ENCODE peak calls at places on chromosomes 3 and 15, in ten cellular contexts. Y, O, X, Q, L, W, V, B, N and C are unnamed samples.

GRCh38 chr15:74867562-74868458 is 5.4 kb downstream of the SCAMP2 start:
- DNase-seq in Q (no peak), W (no peak), X (no peak), V (no peak), L (no peak), Y (no peak), N (no peak), O (no peak), B (no peak), C (no peak)

GRCh38 chr15:99438691-99439523 is 126.9 kb upstream of the MEF2A start:
- DNase-seq in B (no peak), Q (no peak), V (peak), W (peak), O (no peak), N (no peak), X (no peak), L (peak), Y (no peak), C (peak)

GRCh38 chr15:44710236-44711088 is 661 bp downstream of the PATL2 start:
- DNase-seq in B (peak), Q (no peak), L (no peak), Y (no peak), W (no peak), N (no peak), V (no peak), X (no peak), O (peak), C (no peak)

GRCh38 chr3:194711913-194712312 is 26.2 kb downstream of the FAM43A start:
- DNase-seq in N (no peak), X (peak), L (no peak), V (peak), W (no peak), Q (peak), Y (peak), B (peak), O (no peak), C (no peak)

GRCh38 chr15:100859970-100860828 is 19.4 kb upstream of the ALDH1A3 start:
- DNase-seq in N (no peak), B (no peak), Y (no peak), X (no peak), W (no peak), V (no peak), Q (no peak), L (no peak), O (no peak), C (no peak)

GRCh38 chr15:40766906-40767837 is 2.6 kb upstream of the C15orf62 start:
- DNase-seq in Y (no peak), L (no peak), W (no peak), O (no peak), V (no peak), X (no peak), N (no peak), B (peak), Q (no peak), C (no peak)

GRCh38 chr15:89068325-89068784 is 19.9 kb upstream of the ABHD2 start:
- DNase-seq in Y (peak), O (no peak), L (peak), X (peak), B (peak), Q (no peak), V (no peak), W (peak), N (no peak), C (no peak)

GRCh38 chr3:138097192-138097829 is 18.1 kb downstream of the DZIP1L start:
- DNase-seq in V (no peak), W (no peak), O (no peak), X (no peak), N (peak), Y (no peak), B (no peak), L (no peak), Q (no peak), C (peak)

GRCh38 chr3:31848921-31849320 is 132.1 kb downstream of the OSBPL10 start:
- DNase-seq in X (no peak), V (no peak), W (no peak), Q (peak), L (no peak), O (no peak), N (no peak), B (no peak), Y (no peak), C (no peak)

GRCh38 chr3:72938471-72939265 is 50.8 kb downstream of the GXYLT2 start:
- DNase-seq in B (peak), Q (peak), W (peak), Y (peak), V (peak), N (peak), X (peak), O (peak), L (peak), C (no peak)

GRCh38 chr3:27079427-27080105 is 289.6 kb downstream of the NEK10 start:
- DNase-seq in O (no peak), V (no peak), Q (no peak), B (peak), X (no peak), Y (no peak), W (no peak), L (no peak), N (no peak), C (no peak)

GRCh38 chr15:73240864-73241499 is 127.8 kb downstream of the HCN4 start:
- DNase-seq in B (peak), O (peak), X (no peak), Q (peak), N (peak), Y (no peak), W (peak), V (peak), L (peak), C (peak)

GRCh38 chr3:63654246-63654645 is 1.8 kb downstream of the SNTN start:
- DNase-seq in N (no peak), X (no peak), L (no peak), W (no peak), O (no peak), Y (no peak), B (peak), Q (no peak), V (no peak), C (no peak)

GRCh38 chr15:72078887-72079286 is 39.1 kb downstream of the MYO9A start:
- DNase-seq in O (peak), L (no peak), Y (no peak), B (no peak), N (no peak), X (no peak), V (no peak), W (no peak), Q (no peak), C (no peak)

GRCh38 chr15:74432968-74433591 is 678 bp downstream of the SEMA7A start:
- DNase-seq in Q (no peak), V (no peak), X (no peak), B (no peak), Y (no peak), O (no peak), L (no peak), N (no peak), W (no peak), C (no peak)

GRCh38 chr3:4355401-4356224 is 52.4 kb downstream of the SETMAR start:
- DNase-seq in L (peak), X (no peak), Y (no peak), Q (peak), W (peak), N (no peak), O (no peak), V (peak), B (no peak), C (no peak)

GRCh38 chr15:85831415-85832113 is 36.8 kb upstream of the KLHL25 start:
- DNase-seq in L (peak), Q (peak), N (peak), X (no peak), V (peak), O (peak), W (peak), Y (no peak), B (peak), C (peak)

GRCh38 chr3:198028718-198029117 is 68.7 kb downstream of the LMLN start:
- DNase-seq in Q (no peak), X (no peak), L (no peak), O (no peak), N (no peak), Y (peak), V (no peak), B (peak), W (no peak), C (no peak)

GRCh38 chr15:52228928-52229327 is 37.7 kb upstream of the GNB5 start:
- DNase-seq in W (no peak), Q (no peak), X (no peak), N (no peak), O (peak), L (no peak), B (no peak), Y (peak), V (peak), C (no peak)

GRCh38 chr3:102745881-102746280 is 311.1 kb downstream of the ZPLD1 start:
- DNase-seq in W (no peak), L (no peak), Q (no peak), O (no peak), N (no peak), Y (no peak), X (no peak), B (no peak), V (no peak), C (no peak)

GRCh38 chr15:41936649-41937567 is 35.4 kb downstream of the EHD4 start:
- DNase-seq in B (no peak), V (no peak), X (no peak), Y (no peak), Q (no peak), O (no peak), L (no peak), W (no peak), N (peak), C (no peak)

GRCh38 chr3:27653803-27654558 is 68.1 kb downstream of the EOMES start:
- DNase-seq in N (no peak), O (no peak), V (no peak), X (no peak), Y (no peak), W (no peak), L (no peak), B (no peak), Q (no peak), C (no peak)

GRCh38 chr3:27758083-27758482 is 36.0 kb upstream of the EOMES start:
- DNase-seq in W (no peak), V (no peak), N (no peak), O (no peak), Q (no peak), B (peak), Y (peak), L (no peak), X (peak), C (no peak)

GRCh38 chr3:31423522-31423921 is 109.2 kb upstream of the STT3B start:
- DNase-seq in V (no peak), Q (peak), W (no peak), O (no peak), Y (peak), X (peak), B (peak), N (no peak), L (peak), C (no peak)

GRCh38 chr3:194224937-194225422 is 89.0 kb downstream of the HES1 start:
- DNase-seq in X (no peak), N (no peak), Q (no peak), L (no peak), W (no peak), O (no peak), Y (no peak), V (no peak), B (no peak), C (no peak)

GRCh38 chr15:39596358-39597051 is 15.6 kb downstream of the THBS1 start:
- DNase-seq in N (no peak), L (no peak), B (peak), X (peak), O (no peak), Y (peak), Q (no peak), W (no peak), V (no peak), C (no peak)

GRCh38 chr3:64187065-64187959 is 38.0 kb downstream of the PRICKLE2 start:
- DNase-seq in Q (peak), X (peak), O (no peak), W (peak), L (peak), V (peak), Y (peak), B (peak), N (no peak), C (no peak)

GRCh38 chr3:170585008-170585936 is 603 bp downstream of the SLC7A14 start:
- DNase-seq in V (peak), N (peak), Q (peak), X (no peak), Y (no peak), O (no peak), B (no peak), L (no peak), W (no peak), C (peak)

GRCh38 chr3:46206284-46206683 is 1.8 kb downstream of the CCR1 start:
- DNase-seq in L (no peak), V (no peak), O (no peak), B (no peak), X (no peak), N (no peak), Q (no peak), Y (no peak), W (no peak), C (no peak)

GRCh38 chr3:46212101-46212500 is 4.0 kb upstream of the CCR1 start:
- DNase-seq in L (no peak), W (no peak), X (no peak), V (no peak), O (no peak), B (no peak), Q (no peak), N (no peak), Y (no peak), C (no peak)

GRCh38 chr3:46208167-46208704 is at the start of gene CCR1:
- DNase-seq in X (no peak), W (no peak), V (no peak), Q (peak), Y (no peak), O (peak), N (peak), B (peak), L (no peak), C (no peak)

GRCh38 chr3:46209751-46210470 is 1.8 kb upstream of the CCR1 start:
- DNase-seq in N (no peak), W (no peak), B (peak), V (no peak), O (no peak), Q (no peak), L (no peak), X (no peak), Y (no peak), C (no peak)

GRCh38 chr3:46209053-46209452 is 940 bp upstream of the CCR1 start:
- DNase-seq in O (no peak), L (no peak), B (no peak), W (no peak), N (no peak), Q (no peak), X (no peak), V (no peak), Y (no peak), C (no peak)
- TF ChIP-seq CTCF in O (no peak), L (no peak), B (no peak), W (no peak), N (no peak), Q (no peak), X (no peak), V (no peak), Y (no peak), C (no peak)

GRCh38 chr3:151818361-151818760 is 4.4 kb downstream of the AADAC start:
- DNase-seq in X (no peak), Y (no peak), N (no peak), Q (no peak), V (no peak), O (no peak), W (no peak), L (no peak), B (no peak), C (no peak)
- TF ChIP-seq CTCF in X (no peak), Y (no peak), N (no peak), Q (no peak), V (no peak), O (no peak), W (no peak), L (no peak), B (no peak), C (no peak)

GRCh38 chr3:185059766-185060165 is 93.1 kb downstream of the C3orf70 start:
- DNase-seq in X (no peak), Q (no peak), W (no peak), N (no peak), O (no peak), L (no peak), Y (no peak), B (no peak), V (no peak), C (no peak)

GRCh38 chr3:185057829-185058228 is 95.0 kb downstream of the C3orf70 start:
- DNase-seq in Y (no peak), X (no peak), O (no peak), N (no peak), L (no peak), B (no peak), W (no peak), Q (no peak), V (no peak), C (no peak)

GRCh38 chr3:185062221-185062620 is 90.6 kb downstream of the C3orf70 start:
- DNase-seq in L (no peak), W (no peak), X (no peak), Q (no peak), O (no peak), B (no peak), V (no peak), N (no peak), Y (no peak), C (no peak)

GRCh38 chr3:185063431-185063830 is 89.4 kb downstream of the C3orf70 start:
- DNase-seq in O (no peak), Y (no peak), B (no peak), V (no peak), Q (no peak), N (no peak), L (no peak), W (no peak), X (no peak), C (no peak)

GRCh38 chr3:185060655-185061054 is 92.2 kb downstream of the C3orf70 start:
- DNase-seq in V (no peak), B (no peak), Y (no peak), L (no peak), Q (no peak), W (no peak), O (no peak), X (no peak), N (no peak), C (no peak)
- TF ChIP-seq CTCF in V (no peak), B (no peak), Y (no peak), L (no peak), Q (no peak), W (no peak), O (no peak), X (no peak), N (no peak), C (no peak)

GRCh38 chr3:13884851-13885703 is 5.2 kb upstream of the WNT7A start:
- DNase-seq in O (peak), Y (no peak), L (no peak), W (no peak), N (peak), Q (peak), X (no peak), V (peak), B (no peak), C (peak)
- TF ChIP-seq CTCF in O (peak), Y (peak), L (no peak), W (no peak), N (peak), Q (peak), X (peak), V (peak), B (peak), C (peak)

DNA sequence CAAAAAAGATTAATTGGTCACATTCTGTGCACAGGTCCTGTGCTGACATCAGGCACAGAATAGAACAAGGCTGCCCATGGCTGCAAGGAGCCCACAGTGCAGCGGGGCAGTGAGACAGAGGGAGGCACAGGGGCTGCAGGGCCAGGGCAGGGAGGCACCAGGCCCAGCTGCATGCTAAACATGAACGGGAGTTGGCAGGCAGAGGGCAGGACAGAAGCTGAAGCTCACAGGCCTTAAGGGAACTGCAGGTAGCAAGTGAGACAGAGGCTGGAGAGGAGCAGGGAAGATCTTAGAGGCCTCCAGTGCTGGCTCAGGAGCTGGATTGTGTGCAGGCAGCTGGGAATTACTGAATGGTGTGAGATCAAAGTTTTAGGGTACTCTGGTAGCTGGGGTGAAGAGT is 26.2 kb downstream of the IDH3A start:
- DNase-seq in B (no peak), L (no peak), Y (no peak), O (peak), N (no peak), Q (no peak), V (no peak), X (no peak), W (no peak), C (no peak)
- TF ChIP-seq CTCF in B (no peak), L (no peak), Y (no peak), O (no peak), N (no peak), Q (no peak), V (no peak), X (no peak), W (no peak), C (no peak)